ENCODE peak calls at places on chromosomes 3 and 15, in six cellular contexts. Y is AG20443, V is nephron progenitor cell, B is AG09319, U is NCI-H1092, L is pancreas. P is an unnamed sample.

GRCh38 chr3:144771401-144771870 is 799.8 kb downstream of the DIPK2A start:
- DNase-seq in B (peak), Y (peak), L (no peak), V (no peak), U (no peak), P (no peak)

GRCh38 chr3:60697132-60697531 is 554.1 kb downstream of the FHIT start:
- DNase-seq in Y (no peak), V (no peak), B (no peak), L (no peak), U (no peak), P (no peak)

GRCh38 chr15:70411464-70411863 is 313.7 kb upstream of the TLE3 start:
- DNase-seq in B (no peak), V (no peak), Y (no peak), L (no peak), U (no peak), P (no peak)

GRCh38 chr15:59437473-59437776 is 561 bp upstream of the FAM81A start:
- DNase-seq in B (no peak), L (no peak), U (no peak), V (no peak), Y (no peak), P (no peak)

GRCh38 chr15:76380249-76380648 is 43.7 kb downstream of the ISL2 start:
- DNase-seq in Y (no peak), U (no peak), V (no peak), L (no peak), B (no peak), P (no peak)

GRCh38 chr15:57079446-57079845 is 161.0 kb downstream of the TCF12 start:
- DNase-seq in V (no peak), Y (no peak), B (no peak), L (no peak), U (no peak), P (no peak)

GRCh38 chr3:94413721-94414106 is 350.9 kb downstream of the NSUN3 start:
- DNase-seq in V (no peak), B (peak), U (no peak), Y (peak), L (no peak), P (no peak)

GRCh38 chr3:48565591-48566400 is 2.2 kb upstream of the UCN2 start:
- DNase-seq in Y (peak), V (no peak), L (no peak), U (no peak), B (no peak), P (no peak)

GRCh38 chr3:43629254-43629653 is 7.4 kb upstream of the ANO10 start:
- DNase-seq in V (no peak), B (no peak), Y (no peak), L (no peak), U (no peak), P (no peak)

GRCh38 chr3:196712514-196713413 is 587 bp downstream of the PIGX start:
- DNase-seq in L (no peak), B (peak), V (peak), Y (peak), U (peak), P (no peak)

GRCh38 chr3:30356901-30357753 is 249.3 kb upstream of the TGFBR2 start:
- DNase-seq in L (no peak), B (no peak), Y (no peak), V (no peak), U (no peak), P (no peak)

GRCh38 chr3:56879453-56880224 is 77.9 kb upstream of the ARHGEF3 start:
- DNase-seq in U (no peak), V (no peak), B (no peak), Y (peak), L (no peak), P (no peak)

GRCh38 chr3:42505849-42506410 is 3.5 kb downstream of the VIPR1 start:
- DNase-seq in L (no peak), V (no peak), U (no peak), Y (no peak), B (no peak), P (peak)

GRCh38 chr15:90097475-90097874 is 4.8 kb downstream of the IDH2 start:
- DNase-seq in V (no peak), Y (no peak), U (no peak), L (no peak), B (no peak), P (no peak)

GRCh38 chr3:140395134-140396075 is 282.5 kb upstream of the TRIM42 start:
- DNase-seq in U (no peak), B (no peak), Y (no peak), L (no peak), V (no peak), P (no peak)

GRCh38 chr3:102006812-102007485 is 157.6 kb downstream of the NFKBIZ start:
- DNase-seq in V (no peak), U (peak), B (peak), Y (peak), L (no peak), P (no peak)

GRCh38 chr15:73767794-73768501 is 14.8 kb upstream of the INSYN1 start:
- DNase-seq in L (no peak), V (no peak), B (no peak), Y (no peak), U (no peak), P (no peak)

GRCh38 chr15:92643849-92644815 is 11.4 kb downstream of the FAM174B start:
- DNase-seq in U (no peak), V (no peak), L (peak), Y (no peak), B (no peak), P (no peak)

GRCh38 chr15:48516125-48516524 is 129.4 kb downstream of the FBN1 start:
- DNase-seq in Y (no peak), L (no peak), U (no peak), B (no peak), V (no peak), P (no peak)

GRCh38 chr3:12224181-12225147 is 64.4 kb upstream of the PPARG start:
- DNase-seq in L (no peak), Y (no peak), U (no peak), V (no peak), B (no peak), P (no peak)

GRCh38 chr15:35911052-35911780 is 365.3 kb upstream of the DPH6 start:
- DNase-seq in Y (no peak), B (no peak), L (peak), U (no peak), V (no peak), P (no peak)

GRCh38 chr3:98761656-98762229 is 1.4 kb upstream of the ST3GAL6 start:
- DNase-seq in Y (no peak), U (no peak), B (no peak), V (no peak), L (no peak), P (no peak)

GRCh38 chr15:49301562-49301961 is 121.5 kb upstream of the FGF7 start:
- DNase-seq in B (no peak), V (no peak), L (no peak), Y (peak), U (no peak), P (no peak)

GRCh38 chr15:52256930-52257733 is 38.5 kb downstream of the MYO5C start:
- DNase-seq in B (no peak), Y (no peak), V (no peak), L (no peak), U (no peak), P (no peak)

GRCh38 chr3:66506154-66506553 is 5.3 kb upstream of the LRIG1 start:
- DNase-seq in V (no peak), Y (no peak), L (no peak), U (no peak), B (no peak), P (no peak)

GRCh38 chr15:93035092-93035915 is 53.7 kb downstream of the RGMA start:
- DNase-seq in B (no peak), Y (no peak), L (no peak), V (no peak), U (no peak), P (no peak)

GRCh38 chr3:172658344-172659245 is 52.3 kb downstream of the NCEH1 start:
- DNase-seq in B (peak), L (peak), U (no peak), Y (peak), V (no peak), P (no peak)

P was measured in chondrocyte.